ENCODE peak calls at places on chromosomes 2 and 18, in five cellular contexts. X is K562, Q is HepG2, H is GM12878, W is H1. Y is an unnamed sample.

GRCh38 chr18:33717339-33717738 is 139.3 kb downstream of the ASXL3 start:
- DNase-seq in X (no peak), Q (no peak), H (no peak), W (no peak), Y (no peak)

GRCh38 chr2:134314656-134315377 is 60.9 kb downstream of the MGAT5 start:
- DNase-seq in X (no peak), Q (no peak), H (no peak), W (no peak), Y (no peak)

GRCh38 chr2:39704540-39704939 is 38.8 kb downstream of the TMEM178A start:
- DNase-seq in X (no peak), Q (peak; percentile 65), H (no peak), W (no peak), Y (no peak)

GRCh38 chr2:145811467-145812162 is 1291.7 kb upstream of the ZEB2 start:
- DNase-seq in X (no peak), Q (no peak), H (no peak), W (no peak), Y (no peak)

GRCh38 chr2:96527052-96527964 is 9.2 kb upstream of the ARID5A start:
- DNase-seq in X (no peak), Q (no peak), H (no peak), W (no peak), Y (peak; percentile 59)

GRCh38 chr2:219120082-219120481 is 40.5 kb downstream of the NHEJ1 start:
- DNase-seq in X (no peak), Q (no peak), H (no peak), W (no peak), Y (no peak)

GRCh38 chr2:102181376-102181775 is 5.4 kb upstream of the IL1RL2 start:
- DNase-seq in X (no peak), Q (no peak), H (no peak), W (no peak), Y (no peak)

GRCh38 chr2:45780541-45781463 is 129.3 kb downstream of the PRKCE start:
- DNase-seq in X (no peak), Q (no peak), H (no peak), W (no peak), Y (no peak)

GRCh38 chr2:141331127-141331526 is 799.7 kb downstream of the LRP1B start:
- DNase-seq in X (no peak), Q (no peak), H (no peak), W (no peak), Y (no peak)

GRCh38 chr2:3277748-3278520 is 99.7 kb downstream of the EIPR1 start:
- DNase-seq in X (no peak), Q (no peak), H (no peak), W (no peak), Y (no peak)

GRCh38 chr2:74278176-74278575 is 65.0 kb downstream of the SLC4A5 start:
- DNase-seq in X (no peak), Q (no peak), H (no peak), W (no peak), Y (no peak)

GRCh38 chr2:225274751-225275150 is 124.8 kb upstream of the NYAP2 start:
- DNase-seq in X (no peak), Q (no peak), H (no peak), W (no peak), Y (no peak)

GRCh38 chr2:85018049-85018447 is 47.1 kb downstream of the KCMF1 start:
- DNase-seq in X (no peak), Q (no peak), H (no peak), W (no peak), Y (no peak)

GRCh38 chr2:71615769-71616730 is 162.7 kb downstream of the DYSF start:
- DNase-seq in X (peak; percentile 5), Q (no peak), H (no peak), W (no peak), Y (peak; percentile 1)

GRCh38 chr2:207694811-207695281 is 16.6 kb upstream of the CCNYL1 start:
- DNase-seq in X (no peak), Q (no peak), H (no peak), W (no peak), Y (no peak)

GRCh38 chr2:18975506-18975905 is 382.9 kb downstream of the OSR1 start:
- DNase-seq in X (no peak), Q (no peak), H (no peak), W (no peak), Y (no peak)
- TF ChIP-seq ATF2 in X (no peak), Q (no peak), H (no peak), W (no peak), Y (no peak)

GRCh38 chr2:144162652-144163051 is 357.3 kb downstream of the ZEB2 start:
- DNase-seq in X (no peak), Q (peak; percentile 35), H (peak; percentile 12), W (no peak), Y (peak; percentile 61)
- TF ChIP-seq ATF2 in X (no peak), Q (no peak), H (no peak), W (no peak), Y (no peak)

GRCh38 chr2:167015806-167016205 is 127.5 kb downstream of the XIRP2 start:
- DNase-seq in X (no peak), Q (no peak), H (no peak), W (no peak), Y (no peak)
- TF ChIP-seq ATF2 in X (no peak), Q (no peak), H (no peak), W (no peak), Y (no peak)

GRCh38 chr2:31269087-31269486 is 35.1 kb downstream of the EHD3 start:
- DNase-seq in X (no peak), Q (no peak), H (no peak), W (no peak), Y (no peak)

GRCh38 chr2:31274700-31275075 is 40.7 kb downstream of the EHD3 start:
- DNase-seq in X (no peak), Q (no peak), H (no peak), W (no peak), Y (no peak)

GRCh38 chr2:31270136-31270535 is 36.2 kb downstream of the EHD3 start:
- DNase-seq in X (no peak), Q (no peak), H (no peak), W (no peak), Y (no peak)

GRCh38 chr2:31270871-31271270 is 36.9 kb downstream of the EHD3 start:
- DNase-seq in X (no peak), Q (no peak), H (no peak), W (no peak), Y (no peak)

GRCh38 chr2:31271851-31272267 is 37.9 kb downstream of the EHD3 start:
- DNase-seq in X (no peak), Q (no peak), H (no peak), W (no peak), Y (no peak)
- TF ChIP-seq ATF2 in X (no peak), Q (no peak), H (no peak), W (no peak), Y (no peak)

GRCh38 chr2:43826305-43827250 is 12.1 kb downstream of the ABCG5 start:
- DNase-seq in X (no peak), Q (no peak), H (no peak), W (no peak), Y (no peak)

GRCh38 chr2:43824951-43825493 is 13.6 kb downstream of the ABCG5 start:
- DNase-seq in X (no peak), Q (no peak), H (no peak), W (no peak), Y (no peak)

GRCh38 chr2:43824512-43824911 is 14.1 kb downstream of the ABCG5 start:
- DNase-seq in X (no peak), Q (no peak), H (no peak), W (no peak), Y (no peak)

GRCh38 chr2:43825841-43826240 is 12.8 kb downstream of the ABCG5 start:
- DNase-seq in X (no peak), Q (no peak), H (no peak), W (no peak), Y (no peak)

GRCh38 chr2:43823751-43824150 is 14.9 kb downstream of the ABCG5 start:
- DNase-seq in X (no peak), Q (no peak), H (no peak), W (no peak), Y (no peak)
- TF ChIP-seq ATF2 in X (no peak), Q (no peak), H (no peak), W (no peak), Y (no peak)

Y was measured in WTC11.